ENCODE peak calls at places on chromosomes 11 and 22, in eight cellular contexts. K, P, H, Y, J, V, Q and A are unnamed samples.

GRCh38 chr22:22157500-22157822 is 87.1 kb upstream of the VPREB1 start:
- DNase-seq in K (no peak), P (no peak), H (no peak), Y (no peak), J (no peak), V (no peak), Q (no peak), A (no peak)

GRCh38 chr11:60130496-60130895 is 42.0 kb downstream of the MS4A2 start:
- DNase-seq in K (no peak), P (no peak), H (no peak), Y (peak; percentile 83), J (no peak), V (no peak), Q (peak; percentile 1), A (peak; percentile 26)

GRCh38 chr11:115652094-115652493 is 147.9 kb upstream of the CADM1 start:
- DNase-seq in K (no peak), P (no peak), H (no peak), Y (no peak), J (no peak), V (no peak), Q (no peak), A (peak; percentile 75)

GRCh38 chr11:36945384-36945783 is 347.3 kb upstream of the RAG2 start:
- DNase-seq in K (no peak), P (no peak), H (no peak), Y (peak; percentile 16), J (no peak), V (no peak), Q (no peak), A (peak; percentile 32)

GRCh38 chr22:48587236-48587865 is 1240.3 kb downstream of the BRD1 start:
- DNase-seq in K (no peak), P (no peak), H (no peak), Y (no peak), J (no peak), V (no peak), Q (no peak), A (no peak)

GRCh38 chr11:130006929-130007328 is 4.3 kb upstream of the PRDM10 start:
- DNase-seq in K (no peak), P (no peak), H (no peak), Y (no peak), J (no peak), V (no peak), Q (no peak), A (no peak)

GRCh38 chr22:41485033-41485432 is 16.1 kb downstream of the ACO2 start:
- DNase-seq in K (no peak), P (no peak), H (no peak), Y (no peak), J (no peak), V (no peak), Q (no peak), A (no peak)

GRCh38 chr22:45162531-45162930 is 1.2 kb upstream of the NUP50 start:
- DNase-seq in K (no peak), P (no peak), H (no peak), Y (no peak), J (no peak), V (no peak), Q (no peak), A (no peak)

GRCh38 chr22:23575601-23576000 is 4.5 kb downstream of the IGLL1 start:
- DNase-seq in K (no peak), P (no peak), H (no peak), Y (no peak), J (no peak), V (no peak), Q (no peak), A (no peak)

GRCh38 chr11:75233688-75234295 is 6.8 kb upstream of the TPBGL start:
- DNase-seq in K (no peak), P (no peak), H (no peak), Y (peak; percentile 77), J (no peak), V (no peak), Q (no peak), A (no peak)

GRCh38 chr22:48332438-48333322 is 1495.0 kb downstream of the BRD1 start:
- DNase-seq in K (no peak), P (no peak), H (no peak), Y (no peak), J (no peak), V (no peak), Q (no peak), A (no peak)

GRCh38 chr11:129277216-129277838 is 85.2 kb upstream of the ARHGAP32 start:
- DNase-seq in K (no peak), P (no peak), H (no peak), Y (peak; percentile 46), J (no peak), V (no peak), Q (no peak), A (peak; percentile 16)

GRCh38 chr22:49956914-49957825 is 3.4 kb upstream of the PIM3 start:
- DNase-seq in K (no peak), P (no peak), H (no peak), Y (no peak), J (no peak), V (peak; percentile 25), Q (no peak), A (no peak)

GRCh38 chr11:9489366-9489765 is 28.6 kb downstream of the ZNF143 start:
- DNase-seq in K (no peak), P (no peak), H (no peak), Y (peak; percentile 36), J (no peak), V (no peak), Q (no peak), A (no peak)

GRCh38 chr22:29641052-29641780 is 37.8 kb downstream of the NF2 start:
- DNase-seq in K (no peak), P (no peak), H (no peak), Y (no peak), J (no peak), V (no peak), Q (no peak), A (peak; percentile 38)

GRCh38 chr11:64592656-64593055 is 1.6 kb downstream of the SLC22A12 start:
- DNase-seq in K (no peak), P (no peak), H (no peak), Y (no peak), J (no peak), V (peak; percentile 12), Q (no peak), A (no peak)

GRCh38 chr22:41286639-41287091 is 678 bp upstream of the RANGAP1 start:
- DNase-seq in K (no peak), P (no peak), H (no peak), Y (no peak), J (peak; percentile 39), V (peak; percentile 33), Q (peak; percentile 45), A (peak; percentile 77)

GRCh38 chr11:132202621-132203020 is 832.2 kb downstream of the NTM start:
- DNase-seq in K (no peak), P (no peak), H (no peak), Y (no peak), J (no peak), V (no peak), Q (no peak), A (no peak)

GRCh38 chr11:118623291-118623655 is 15.9 kb downstream of the PHLDB1 start:
- DNase-seq in K (no peak), P (no peak), H (no peak), Y (peak; percentile 71), J (no peak), V (no peak), Q (peak; percentile 97), A (peak; percentile 99)

GRCh38 chr11:119305556-119306372 is 11.2 kb downstream of the MCAM start:
- DNase-seq in K (no peak), P (no peak), H (no peak), Y (no peak), J (no peak), V (no peak), Q (no peak), A (no peak)